ENCODE peak calls at places on chromosomes 6 and 20, in eight cellular contexts. S is uterus, V is GM23338, R is fibroblast of lung, G is prostate gland, A is heart left ventricle, L is BJ, P is tibial nerve. N is an unnamed sample.

GRCh38 chr6:111949546-111949945 is 76.3 kb upstream of the FYN start:
- DNase-seq in R (no peak), A (no peak), G (no peak), L (no peak), S (no peak), P (no peak), V (peak), N (no peak)

GRCh38 chr6:156434795-156435190 is 342.4 kb upstream of the ARID1B start:
- DNase-seq in V (no peak), R (no peak), A (no peak), P (no peak), L (no peak), S (no peak), G (no peak), N (no peak)

GRCh38 chr20:39190666-39191570 is 228.8 kb downstream of the DHX35 start:
- DNase-seq in P (no peak), V (peak), A (no peak), L (no peak), S (no peak), G (no peak), R (no peak), N (peak)

GRCh38 chr20:37927410-37928048 is 24.6 kb downstream of the VSTM2L start:
- DNase-seq in S (no peak), R (no peak), P (no peak), V (no peak), A (no peak), G (no peak), L (no peak), N (no peak)

GRCh38 chr20:51660741-51661608 is 107.2 kb downstream of the ATP9A start:
- DNase-seq in S (no peak), L (peak), A (no peak), P (no peak), G (no peak), R (peak), V (no peak), N (peak)

GRCh38 chr6:135535989-135536414 is 38.5 kb upstream of the AHI1 start:
- DNase-seq in A (no peak), P (no peak), L (peak), S (no peak), R (peak), V (peak), G (peak), N (peak)

GRCh38 chr6:13248053-13248452 is 80.3 kb downstream of the TBC1D7 start:
- DNase-seq in R (peak), S (no peak), V (peak), G (peak), L (peak), P (no peak), A (no peak), N (peak)

GRCh38 chr6:54135665-54136370 is 24.6 kb downstream of the MLIP start:
- DNase-seq in A (no peak), P (no peak), V (no peak), S (no peak), R (peak), L (no peak), G (no peak), N (peak)

GRCh38 chr6:110528051-110528929 is 51.9 kb upstream of the SLC22A16 start:
- DNase-seq in G (peak), V (peak), P (peak), S (peak), R (peak), L (peak), A (peak), N (peak)

GRCh38 chr6:135274561-135275293 is 93.6 kb downstream of the MYB start:
- DNase-seq in S (no peak), L (no peak), P (no peak), G (no peak), R (no peak), V (no peak), A (no peak), N (peak)

GRCh38 chr6:32815115-32815514 is 1.7 kb downstream of the HLA-DOB start:
- DNase-seq in R (peak), S (no peak), G (no peak), P (no peak), A (no peak), L (no peak), V (no peak), N (peak)

GRCh38 chr6:159151266-159151855 is 17.8 kb upstream of the FNDC1 start:
- DNase-seq in V (peak), L (no peak), A (no peak), S (no peak), R (peak), P (no peak), G (no peak), N (peak)

GRCh38 chr6:144216668-144217218 is 66.4 kb downstream of the STX11 start:
- DNase-seq in R (no peak), L (no peak), P (no peak), G (no peak), S (no peak), A (no peak), V (peak), N (no peak)

GRCh38 chr6:109299695-109300564 is 82.3 kb downstream of the CD164 start:
- DNase-seq in A (peak), L (no peak), R (no peak), G (peak), S (peak), V (no peak), P (no peak), N (no peak)

GRCh38 chr20:46681032-46681854 is 8.0 kb downstream of the TP53RK start:
- DNase-seq in V (peak), R (peak), G (peak), A (peak), L (no peak), P (peak), S (peak), N (peak)

GRCh38 chr20:17716331-17716730 is 16.6 kb downstream of the BANF2 start:
- DNase-seq in A (no peak), V (no peak), R (no peak), L (no peak), S (no peak), P (no peak), G (no peak), N (no peak)

GRCh38 chr6:109117346-109118035 is 22.2 kb downstream of the CEP57L1 start:
- DNase-seq in P (no peak), S (no peak), A (peak), L (no peak), V (no peak), R (no peak), G (no peak), N (no peak)

GRCh38 chr6:7236312-7237209 is 76.4 kb downstream of the SSR1 start:
- DNase-seq in A (no peak), V (no peak), R (no peak), L (no peak), G (no peak), P (no peak), S (no peak), N (no peak)

GRCh38 chr20:33054381-33054780 is 678 bp downstream of the BPIFB3 start:
- DNase-seq in S (no peak), P (no peak), L (no peak), G (no peak), V (no peak), R (no peak), A (no peak), N (no peak)

GRCh38 chr6:141026504-141026903 is 1106.2 kb upstream of the GJE1 start:
- DNase-seq in L (no peak), R (no peak), V (no peak), P (no peak), G (peak), S (no peak), A (no peak), N (no peak)

GRCh38 chr20:24978493-24978892 is 14.1 kb downstream of the APMAP start:
- DNase-seq in L (no peak), G (no peak), R (no peak), S (no peak), A (no peak), P (no peak), V (no peak), N (no peak)

GRCh38 chr20:53036992-53037391 is 64.8 kb downstream of the TSHZ2 start:
- DNase-seq in R (no peak), G (no peak), S (peak), V (no peak), A (no peak), L (no peak), P (no peak), N (no peak)

GRCh38 chr6:3861424-3861823 is 12.3 kb downstream of the FAM50B start:
- DNase-seq in S (no peak), G (no peak), V (no peak), R (no peak), A (no peak), P (no peak), L (no peak), N (no peak)

GRCh38 chr6:113111550-113111949 is 745.6 kb upstream of the MARCKS start:
- DNase-seq in G (no peak), A (no peak), P (no peak), L (no peak), V (no peak), R (no peak), S (no peak), N (no peak)

GRCh38 chr6:165117121-165117520 is 192.3 kb downstream of the C6orf118 start:
- DNase-seq in R (no peak), P (no peak), G (no peak), A (no peak), S (no peak), V (no peak), L (no peak), N (no peak)

DNA sequence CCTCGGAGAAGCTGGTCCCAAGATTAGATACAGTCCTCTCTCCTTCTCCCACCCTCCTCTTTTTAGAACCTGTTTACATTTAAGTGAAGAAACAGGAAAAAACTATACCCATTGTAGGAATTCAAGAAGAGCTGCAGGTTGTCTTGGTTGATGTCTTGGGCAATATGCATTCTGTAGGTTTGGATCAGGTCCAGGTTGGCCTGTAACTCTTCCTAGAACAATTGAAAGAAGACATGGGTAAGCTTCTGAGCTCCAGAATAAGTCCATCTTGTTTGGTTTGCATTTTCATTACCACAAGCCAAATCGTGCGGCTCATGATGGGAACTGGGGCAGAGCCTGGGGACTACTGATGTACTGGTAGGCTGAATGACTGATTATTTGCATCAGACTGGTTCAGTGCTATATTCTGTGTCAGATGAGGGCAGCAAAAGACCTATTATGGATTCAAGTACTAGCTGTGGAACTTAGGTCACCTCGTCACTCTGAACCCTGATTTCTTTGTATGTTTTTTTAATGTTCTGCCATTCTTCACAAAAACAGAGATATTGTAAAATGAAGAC is 20.3 kb upstream of the SLA2 start:
- DNase-seq in P (no peak), A (no peak), V (no peak), S (no peak), L (no peak), R (peak), G (no peak), N (peak)
- TF ChIP-seq CTCF in P (no peak), A (no peak), V (peak), S (peak), L (no peak), R (no peak), G (no peak), N (peak)

GRCh38 chr6:39882567-39882953 is 51.7 kb downstream of the MOCS1 start:
- DNase-seq in R (peak), G (no peak), V (peak), A (peak), S (no peak), P (peak), L (peak), N (peak)

GRCh38 chr6:39884696-39885095 is 49.6 kb downstream of the MOCS1 start:
- DNase-seq in L (no peak), S (no peak), A (no peak), R (peak), G (no peak), P (no peak), V (no peak), N (peak)

GRCh38 chr6:39879535-39879934 is 54.7 kb downstream of the MOCS1 start:
- DNase-seq in P (no peak), V (no peak), R (no peak), L (no peak), S (no peak), G (no peak), A (no peak), N (no peak)

GRCh38 chr6:39880521-39881048 is 53.7 kb downstream of the MOCS1 start:
- DNase-seq in L (no peak), G (no peak), V (no peak), R (no peak), S (no peak), A (no peak), P (no peak), N (no peak)

DNA sequence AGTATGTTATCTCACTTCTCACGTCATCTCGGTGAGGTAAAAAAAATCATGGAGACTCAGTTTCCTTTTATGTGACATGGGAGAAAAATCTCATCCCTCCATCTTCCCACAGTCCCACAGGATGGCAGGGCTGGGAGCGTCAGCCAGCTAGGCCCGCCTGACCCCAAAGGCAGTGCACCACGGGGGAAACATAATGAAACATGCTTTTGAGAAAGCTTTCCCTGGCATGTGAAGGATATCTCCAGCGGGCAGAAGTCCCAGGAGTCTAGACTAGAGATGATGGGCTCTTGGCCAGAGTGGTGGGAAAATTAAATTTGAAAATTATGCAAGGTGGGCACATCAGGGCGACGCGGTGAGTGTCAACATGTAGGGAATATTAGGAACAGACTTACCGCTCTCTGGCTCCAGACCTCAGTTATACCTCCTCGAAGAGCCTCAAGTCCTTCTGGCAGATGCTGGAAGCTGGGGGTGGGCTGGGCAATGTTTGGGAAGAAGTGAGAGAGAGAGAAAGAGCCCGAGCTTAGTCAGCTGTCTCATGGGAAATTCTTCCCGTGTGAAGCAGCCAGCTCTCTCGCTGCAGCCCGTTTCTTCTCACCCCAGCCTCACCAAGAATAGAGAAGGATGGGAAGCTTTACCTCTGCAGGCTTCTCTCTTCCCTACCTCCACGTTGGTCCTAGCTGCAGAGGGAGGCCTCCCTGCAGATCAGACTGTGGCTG is 52.3 kb downstream of the MOCS1 start:
- DNase-seq in V (no peak), S (no peak), L (no peak), P (no peak), A (peak), G (no peak), R (peak), N (peak)
- H3K4me3 ChIP-seq in V (no peak), S (no peak), L (no peak), P (no peak), A (no peak), G (no peak), R (no peak), N (no peak)

GRCh38 chr20:40938020-40938419 is 90.6 kb upstream of the TOP1 start:
- DNase-seq in S (no peak), P (no peak), L (no peak), G (no peak), V (peak), R (no peak), A (no peak), N (no peak)
- TF ChIP-seq CTCF in S (no peak), P (no peak), L (no peak), G (no peak), V (peak), R (peak), A (no peak), N (peak)

GRCh38 chr20:4217349-4217761 is 202.0 kb upstream of the RNF24 start:
- DNase-seq in V (peak), A (peak), R (no peak), P (peak), S (no peak), L (no peak), G (no peak), N (peak)

GRCh38 chr20:4216142-4216735 is 200.9 kb upstream of the RNF24 start:
- DNase-seq in P (no peak), L (peak), G (no peak), S (no peak), V (no peak), R (no peak), A (no peak), N (peak)

GRCh38 chr20:4220756-4221155 is 205.4 kb upstream of the RNF24 start:
- DNase-seq in G (no peak), L (no peak), A (no peak), P (no peak), V (no peak), S (no peak), R (no peak), N (no peak)

GRCh38 chr20:4220352-4220751 is 205.0 kb upstream of the RNF24 start:
- DNase-seq in V (no peak), S (no peak), L (no peak), A (no peak), G (no peak), P (no peak), R (no peak), N (no peak)

DNA sequence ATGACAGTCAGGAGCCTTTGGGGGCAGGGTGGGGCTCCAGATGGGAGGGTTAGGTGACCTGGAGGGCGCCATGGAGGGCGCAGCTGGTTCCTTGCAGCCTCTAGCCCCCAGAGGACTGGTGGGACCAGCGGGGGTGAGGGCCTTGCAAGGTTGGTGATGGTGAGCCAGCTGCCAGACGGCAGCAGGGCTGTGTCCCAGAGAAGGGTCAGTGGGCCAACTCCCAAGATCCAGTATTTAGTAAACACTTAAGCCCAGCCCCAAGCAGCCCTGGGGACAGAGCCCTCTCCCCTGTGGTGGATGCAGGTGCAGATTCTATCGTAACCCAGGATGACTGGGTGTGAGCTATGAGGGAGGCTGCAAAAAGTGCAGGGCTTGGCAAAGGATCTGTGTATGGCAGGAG is 201.5 kb upstream of the RNF24 start:
- DNase-seq in G (no peak), L (no peak), A (peak), R (no peak), S (no peak), V (no peak), P (no peak), N (no peak)
- H3K4me3 ChIP-seq in G (no peak), L (no peak), A (no peak), R (no peak), S (no peak), V (no peak), P (no peak), N (no peak)

DNA sequence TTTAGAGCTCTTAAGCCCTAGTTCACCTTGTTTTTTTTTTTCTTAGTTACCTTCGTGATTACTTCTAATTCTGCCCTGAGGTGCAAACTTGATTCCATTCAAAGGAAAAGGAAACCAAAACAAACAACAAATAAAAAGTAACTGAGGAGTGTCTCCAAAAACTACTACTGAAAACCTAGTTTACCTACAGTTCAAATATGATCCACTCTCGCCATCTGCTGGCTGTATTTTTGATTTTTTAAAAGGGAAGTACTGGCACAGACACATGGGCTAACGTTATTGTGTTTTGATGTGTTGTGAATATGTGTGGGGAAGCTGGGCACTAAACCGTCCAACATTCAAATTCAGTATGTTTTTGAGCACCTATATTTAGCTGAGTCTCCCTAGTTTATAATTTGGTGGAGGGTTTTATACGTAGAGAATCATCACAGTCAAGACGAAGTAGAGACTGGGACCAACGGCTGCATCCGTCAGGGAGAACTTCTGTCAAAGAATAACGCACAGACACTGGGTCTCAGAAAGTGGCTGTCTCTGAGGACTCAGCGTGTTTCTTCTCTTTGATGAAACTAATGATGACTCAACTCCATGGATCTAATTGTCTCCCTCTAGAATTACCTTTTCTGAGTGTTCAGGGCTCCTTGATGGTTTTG is 373.5 kb upstream of the BTBD3 start:
- DNase-seq in R (peak), V (peak), P (no peak), G (peak), A (no peak), S (peak), L (peak), N (peak)
- TF ChIP-seq CTCF in R (peak), V (peak), P (peak), G (peak), A (peak), S (peak), L (peak), N (peak)

N was measured in fibroblast of villous mesenchyme.